ENCODE peak calls at places on chromosomes 5 and 9, in four cellular contexts. One of them, this sample, is unnamed.

GRCh38 chr5:28249771-28250415 is 1211.5 kb upstream of the CDH9 start:
- DNase-seq in HepG2: no peak
- DNase-seq in SK-N-SH: no peak
- DNase-seq in K562: no peak
- DNase-seq in this sample: no peak

GRCh38 chr9:95650720-95651119 is 133.9 kb upstream of the PTCH1 start:
- DNase-seq in HepG2: no peak
- DNase-seq in K562: no peak
- DNase-seq in SK-N-SH: no peak
- DNase-seq in this sample: no peak

GRCh38 chr5:115627295-115627825 is 1.5 kb upstream of the TMED7 start:
- DNase-seq in SK-N-SH: no peak
- DNase-seq in HepG2: no peak
- DNase-seq in K562: no peak
- DNase-seq in this sample: no peak

GRCh38 chr5:41157272-41157671 is 56.1 kb downstream of the C6 start:
- DNase-seq in HepG2: no peak
- DNase-seq in SK-N-SH: peak; percentile 35
- DNase-seq in K562: no peak
- DNase-seq in this sample: no peak

GRCh38 chr9:126509718-126510117 is 104.0 kb upstream of the LMX1B start:
- DNase-seq in K562: no peak
- DNase-seq in HepG2: no peak
- DNase-seq in SK-N-SH: peak; percentile 75
- DNase-seq in this sample: no peak

GRCh38 chr9:136686794-136687711 is at the start of gene AGPAT2:
- DNase-seq in HepG2: no peak
- DNase-seq in SK-N-SH: peak; percentile 98
- DNase-seq in K562: peak; percentile 99
- DNase-seq in this sample: peak; percentile 82

GRCh38 chr9:94923333-94924089 is 197.0 kb downstream of the AOPEP start:
- DNase-seq in K562: no peak
- DNase-seq in HepG2: no peak
- DNase-seq in SK-N-SH: peak; percentile 48
- DNase-seq in this sample: no peak

GRCh38 chr9:131404581-131404980 is 10.7 kb downstream of the PRRC2B start:
- DNase-seq in K562: peak; percentile 26
- DNase-seq in HepG2: no peak
- DNase-seq in SK-N-SH: no peak
- DNase-seq in this sample: no peak

GRCh38 chr5:160071521-160072299 is 47.5 kb downstream of the PWWP2A start:
- DNase-seq in SK-N-SH: peak; percentile 12
- DNase-seq in K562: no peak
- DNase-seq in HepG2: no peak
- DNase-seq in this sample: peak; percentile 28

GRCh38 chr5:97745817-97746216 is 562.8 kb upstream of the RIOK2 start:
- DNase-seq in K562: no peak
- DNase-seq in SK-N-SH: no peak
- DNase-seq in HepG2: no peak
- DNase-seq in this sample: no peak

GRCh38 chr5:143758750-143759149 is 53.2 kb upstream of the HMHB1 start:
- DNase-seq in K562: no peak
- DNase-seq in SK-N-SH: no peak
- DNase-seq in HepG2: no peak
- DNase-seq in this sample: no peak

GRCh38 chr5:173954671-173955605 is 34.0 kb upstream of the C5orf47 start:
- DNase-seq in SK-N-SH: no peak
- DNase-seq in K562: no peak
- DNase-seq in HepG2: no peak
- DNase-seq in this sample: no peak

GRCh38 chr5:157476699-157477408 is 16.8 kb downstream of the NIPAL4 start:
- DNase-seq in K562: peak; percentile 70
- DNase-seq in SK-N-SH: peak; percentile 85
- DNase-seq in HepG2: peak; percentile 75
- DNase-seq in this sample: peak; percentile 27

GRCh38 chr9:96080364-96080763 is 204.9 kb downstream of the ERCC6L2 start:
- DNase-seq in K562: no peak
- DNase-seq in HepG2: no peak
- DNase-seq in SK-N-SH: no peak
- DNase-seq in this sample: no peak

GRCh38 chr5:6950250-6950649 is 237.0 kb downstream of the TENT4A start:
- DNase-seq in SK-N-SH: no peak
- DNase-seq in HepG2: no peak
- DNase-seq in K562: no peak
- DNase-seq in this sample: no peak

GRCh38 chr5:978693-979092 is 29.9 kb upstream of the NKD2 start:
- DNase-seq in HepG2: no peak
- DNase-seq in K562: no peak
- DNase-seq in SK-N-SH: no peak
- DNase-seq in this sample: no peak

GRCh38 chr5:139482050-139482889 is at the start of gene STING1:
- DNase-seq in SK-N-SH: peak; percentile 66
- DNase-seq in HepG2: peak; percentile 63
- DNase-seq in K562: peak; percentile 88
- DNase-seq in this sample: peak; percentile 91

GRCh38 chr9:126452036-126452595 is 125.5 kb downstream of the MVB12B start:
- DNase-seq in SK-N-SH: no peak
- DNase-seq in K562: no peak
- DNase-seq in HepG2: no peak
- DNase-seq in this sample: no peak

GRCh38 chr9:7536310-7536939 is 263.2 kb downstream of the DMAC1 start:
- DNase-seq in K562: peak; percentile 32
- DNase-seq in SK-N-SH: peak; percentile 45
- DNase-seq in HepG2: peak; percentile 45
- DNase-seq in this sample: peak; percentile 33

GRCh38 chr9:135990468-135991429 is 29.6 kb upstream of the UBAC1 start:
- DNase-seq in HepG2: peak; percentile 78
- DNase-seq in SK-N-SH: peak; percentile 89
- DNase-seq in K562: peak; percentile 89
- DNase-seq in this sample: peak; percentile 43

GRCh38 chr9:120545691-120546565 is 34.0 kb downstream of the CDK5RAP2 start:
- DNase-seq in K562: no peak
- DNase-seq in SK-N-SH: no peak
- DNase-seq in HepG2: no peak
- DNase-seq in this sample: no peak

GRCh38 chr5:138809391-138809790 is 56.2 kb downstream of the CTNNA1 start:
- DNase-seq in HepG2: no peak
- DNase-seq in SK-N-SH: no peak
- DNase-seq in K562: no peak
- DNase-seq in this sample: no peak

GRCh38 chr9:12054235-12054634 is 639.0 kb upstream of the TYRP1 start:
- DNase-seq in HepG2: no peak
- DNase-seq in SK-N-SH: no peak
- DNase-seq in K562: no peak
- DNase-seq in this sample: no peak

GRCh38 chr5:109455598-109456096 is 45.9 kb upstream of the PJA2 start:
- DNase-seq in SK-N-SH: peak; percentile 10
- DNase-seq in K562: no peak
- DNase-seq in HepG2: peak; percentile 11
- DNase-seq in this sample: no peak

GRCh38 chr9:125758986-125759811 is 12.0 kb downstream of the PBX3 start:
- DNase-seq in HepG2: peak; percentile 93
- DNase-seq in SK-N-SH: peak; percentile 12
- DNase-seq in K562: no peak
- DNase-seq in this sample: peak; percentile 87

GRCh38 chr9:126309427-126310179 is 17.0 kb upstream of the MVB12B start:
- DNase-seq in SK-N-SH: no peak
- DNase-seq in HepG2: no peak
- DNase-seq in K562: no peak
- DNase-seq in this sample: no peak

GRCh38 chr5:72194846-72195245 is 87.6 kb downstream of the MAP1B start:
- DNase-seq in K562: no peak
- DNase-seq in HepG2: no peak
- DNase-seq in SK-N-SH: no peak
- DNase-seq in this sample: no peak

GRCh38 chr5:133523013-133523658 is 89.2 kb downstream of the FSTL4 start:
- DNase-seq in SK-N-SH: no peak
- DNase-seq in K562: no peak
- DNase-seq in HepG2: no peak
- DNase-seq in this sample: no peak

GRCh38 chr9:96160168-96160567 is 141.8 kb downstream of the HSD17B3 start:
- DNase-seq in HepG2: no peak
- DNase-seq in K562: no peak
- DNase-seq in SK-N-SH: no peak
- DNase-seq in this sample: no peak

GRCh38 chr9:94084314-94084713 is at the start of gene PTPDC1:
- DNase-seq in K562: peak; percentile 60
- DNase-seq in SK-N-SH: peak; percentile 65
- DNase-seq in HepG2: peak; percentile 35
- DNase-seq in this sample: no peak

GRCh38 chr5:119287547-119288073 is 68.2 kb upstream of the TNFAIP8 start:
- DNase-seq in SK-N-SH: no peak
- DNase-seq in HepG2: no peak
- DNase-seq in K562: no peak
- DNase-seq in this sample: no peak

DNA sequence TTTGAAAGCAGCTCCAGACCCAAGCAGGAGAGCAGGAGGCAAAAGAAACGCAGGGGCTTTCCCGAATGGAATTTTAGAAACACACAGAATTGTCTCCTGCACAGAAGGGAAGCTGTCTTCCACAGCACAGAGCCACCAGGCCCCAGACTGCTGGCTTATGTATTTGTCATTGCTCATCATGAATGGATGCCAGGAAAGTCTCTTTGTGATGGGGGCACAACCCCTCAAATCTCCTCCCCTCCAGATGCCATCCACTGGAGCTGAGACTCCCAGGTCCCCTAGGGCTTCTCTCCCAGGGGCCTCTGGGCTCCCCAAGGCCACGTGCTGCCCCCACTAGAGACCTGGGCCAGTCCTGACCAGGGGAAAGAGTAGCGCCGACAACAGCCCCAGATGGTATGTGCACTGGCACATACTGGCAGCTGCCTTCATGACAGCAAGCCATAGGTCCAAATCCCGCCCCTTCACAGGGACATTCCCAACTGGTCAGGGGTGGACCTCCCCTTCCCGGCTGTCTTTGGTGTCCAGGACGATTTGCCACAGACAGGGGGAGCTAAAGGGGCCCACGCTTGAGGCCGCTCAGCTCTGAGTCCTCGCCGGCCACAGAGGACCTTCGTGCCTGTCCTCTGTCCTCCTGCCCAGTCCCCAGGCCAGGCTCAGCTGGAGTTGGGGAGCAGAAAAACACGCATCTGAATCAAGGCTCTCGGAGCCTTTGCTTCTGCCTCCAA is 127.8 kb downstream of the KCNIP1 start:
- DNase-seq in HepG2: peak; percentile 15
- DNase-seq in SK-N-SH: peak; percentile 68
- DNase-seq in K562: peak; percentile 22
- DNase-seq in this sample: no peak
- TF ChIP-seq GABPA in HepG2: no peak
- TF ChIP-seq GABPA in SK-N-SH: no peak
- TF ChIP-seq GABPA in K562: no peak
- TF ChIP-seq GABPA in this sample: no peak

GRCh38 chr5:124289122-124289521 is 457.3 kb downstream of the ZNF608 start:
- DNase-seq in HepG2: no peak
- DNase-seq in SK-N-SH: peak; percentile 17
- DNase-seq in K562: no peak
- DNase-seq in this sample: no peak

GRCh38 chr5:124285733-124286132 is 460.7 kb downstream of the ZNF608 start:
- DNase-seq in HepG2: peak; percentile 33
- DNase-seq in K562: no peak
- DNase-seq in SK-N-SH: no peak
- DNase-seq in this sample: no peak

GRCh38 chr5:124285071-124285470 is 461.4 kb downstream of the ZNF608 start:
- DNase-seq in SK-N-SH: no peak
- DNase-seq in HepG2: no peak
- DNase-seq in K562: no peak
- DNase-seq in this sample: no peak

GRCh38 chr5:124287813-124288212 is 458.6 kb downstream of the ZNF608 start:
- DNase-seq in SK-N-SH: no peak
- DNase-seq in K562: no peak
- DNase-seq in HepG2: no peak
- DNase-seq in this sample: no peak

GRCh38 chr5:124289641-124290201 is 456.7 kb downstream of the ZNF608 start:
- DNase-seq in SK-N-SH: no peak
- DNase-seq in K562: no peak
- DNase-seq in HepG2: peak; percentile 91
- DNase-seq in this sample: no peak
- TF ChIP-seq CTCF in SK-N-SH: no peak
- TF ChIP-seq CTCF in K562: no peak
- TF ChIP-seq CTCF in HepG2: peak; percentile 57
- TF ChIP-seq CTCF in this sample: no peak

DNA sequence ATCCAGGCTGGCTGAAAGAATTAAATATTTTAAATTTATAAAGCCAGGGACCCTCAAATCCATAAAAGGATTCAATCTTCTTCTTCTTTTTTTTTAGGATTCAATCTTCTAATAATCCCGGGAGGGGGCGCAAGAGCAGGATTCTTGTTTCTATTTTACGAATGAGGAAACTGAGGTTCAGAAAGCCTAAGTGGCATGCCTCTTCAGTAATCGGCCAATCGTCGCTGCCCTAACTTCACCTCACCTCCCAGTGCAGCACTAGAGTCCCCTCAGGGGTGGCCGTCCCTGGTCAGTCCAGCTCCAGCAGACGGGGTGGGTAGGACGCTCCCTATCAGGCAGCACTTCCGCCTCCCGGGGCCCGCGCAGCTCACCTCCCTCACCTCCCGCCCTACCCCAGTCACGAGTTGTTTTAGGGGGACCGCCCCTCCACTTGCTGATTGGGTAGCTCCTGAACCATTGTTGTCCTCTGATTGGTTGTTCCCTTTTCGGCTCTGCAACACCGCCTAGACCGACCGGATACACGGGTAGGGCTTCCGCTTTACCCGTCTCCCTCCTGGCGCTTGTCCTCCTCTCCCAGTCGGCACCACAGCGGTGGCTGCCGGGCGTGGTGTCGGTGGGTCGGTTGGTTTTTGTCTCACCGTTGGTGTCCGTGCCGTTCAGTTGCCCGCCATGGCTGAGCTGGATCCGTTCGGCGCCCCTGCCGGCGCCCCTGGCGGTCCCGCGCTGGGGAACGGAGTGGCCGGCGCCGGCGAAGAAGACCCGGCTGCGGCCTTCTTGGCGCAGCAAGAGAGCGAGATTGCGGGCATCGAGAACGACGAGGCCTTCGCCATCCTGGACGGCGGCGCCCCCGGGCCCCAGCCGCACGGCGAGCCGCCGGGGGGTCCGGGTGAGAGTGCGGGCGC is at the start of gene CLTA:
- DNase-seq in K562: peak; percentile 97
- DNase-seq in HepG2: peak; percentile 99
- DNase-seq in SK-N-SH: peak; percentile 98
- DNase-seq in this sample: peak; percentile 99
- TF ChIP-seq REST in K562: no peak
- TF ChIP-seq REST in HepG2: no peak
- TF ChIP-seq REST in SK-N-SH: peak; percentile 52
- TF ChIP-seq REST in this sample: peak; percentile 13

DNA sequence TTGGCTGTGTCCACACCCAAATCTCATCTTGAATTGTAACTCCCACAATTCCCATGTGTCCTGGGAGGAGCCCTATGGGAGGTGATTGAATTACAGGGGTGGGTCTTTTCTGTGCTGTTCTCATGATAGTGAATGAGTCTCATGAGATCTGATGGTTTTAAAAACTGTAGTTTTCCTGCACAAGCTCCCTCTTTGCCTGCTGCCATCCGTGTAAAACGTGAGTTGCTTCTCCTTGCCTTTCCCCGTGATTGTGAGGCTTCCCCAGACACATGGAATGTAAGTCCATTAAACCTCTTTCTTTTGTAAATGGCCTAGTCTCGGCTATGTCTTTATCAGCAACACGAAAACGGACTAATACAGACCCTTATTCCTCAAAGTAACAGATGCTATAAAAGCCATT is 94.1 kb downstream of the DOCK2 start:
- DNase-seq in HepG2: no peak
- DNase-seq in SK-N-SH: no peak
- DNase-seq in K562: no peak
- DNase-seq in this sample: no peak
- TF ChIP-seq GABPA in HepG2: no peak
- TF ChIP-seq GABPA in SK-N-SH: no peak
- TF ChIP-seq GABPA in K562: no peak
- TF ChIP-seq GABPA in this sample: no peak